ENCODE peak calls at places on chromosomes 2 and 18, in ten cellular contexts. One of them, this sample, is unnamed.

GRCh38 chr2:45651415-45652089 is at the start of gene PRKCE:
- DNase-seq in ovary: peak; percentile 83
- DNase-seq in psoas muscle: peak; percentile 85
- DNase-seq in heart right ventricle: peak; percentile 68
- DNase-seq in dorsolateral prefrontal cortex: peak; percentile 34
- DNase-seq in hepatocyte: peak; percentile 54
- DNase-seq in left ventricle myocardium inferior: peak; percentile 72
- DNase-seq in stomach: peak; percentile 61
- DNase-seq in upper lobe of left lung: peak; percentile 70
- DNase-seq in CD4-positive, alpha-beta T cell: peak; percentile 46
- DNase-seq in this sample: peak; percentile 62

GRCh38 chr18:72811047-72811446 is 56.7 kb downstream of the NETO1 start:
- DNase-seq in ovary: no peak
- DNase-seq in psoas muscle: no peak
- DNase-seq in heart right ventricle: no peak
- DNase-seq in dorsolateral prefrontal cortex: no peak
- DNase-seq in hepatocyte: no peak
- DNase-seq in left ventricle myocardium inferior: no peak
- DNase-seq in stomach: no peak
- DNase-seq in upper lobe of left lung: no peak
- DNase-seq in CD4-positive, alpha-beta T cell: no peak
- DNase-seq in this sample: no peak

GRCh38 chr2:120740765-120741513 is 5.3 kb downstream of the GLI2 start:
- DNase-seq in ovary: no peak
- DNase-seq in psoas muscle: no peak
- DNase-seq in heart right ventricle: no peak
- DNase-seq in dorsolateral prefrontal cortex: no peak
- DNase-seq in hepatocyte: peak; percentile 46
- DNase-seq in left ventricle myocardium inferior: no peak
- DNase-seq in stomach: no peak
- DNase-seq in upper lobe of left lung: peak; percentile 20
- DNase-seq in CD4-positive, alpha-beta T cell: no peak
- DNase-seq in this sample: no peak

GRCh38 chr2:224031358-224031970 is 7.6 kb downstream of the SERPINE2 start:
- DNase-seq in ovary: no peak
- DNase-seq in psoas muscle: no peak
- DNase-seq in heart right ventricle: no peak
- DNase-seq in dorsolateral prefrontal cortex: no peak
- DNase-seq in hepatocyte: no peak
- DNase-seq in left ventricle myocardium inferior: no peak
- DNase-seq in stomach: no peak
- DNase-seq in upper lobe of left lung: no peak
- DNase-seq in CD4-positive, alpha-beta T cell: no peak
- DNase-seq in this sample: no peak

GRCh38 chr2:20365249-20365817 is 14.7 kb upstream of the PUM2 start:
- DNase-seq in ovary: no peak
- DNase-seq in psoas muscle: no peak
- DNase-seq in heart right ventricle: no peak
- DNase-seq in dorsolateral prefrontal cortex: no peak
- DNase-seq in hepatocyte: no peak
- DNase-seq in left ventricle myocardium inferior: no peak
- DNase-seq in stomach: no peak
- DNase-seq in upper lobe of left lung: no peak
- DNase-seq in CD4-positive, alpha-beta T cell: no peak
- DNase-seq in this sample: peak; percentile 84

GRCh38 chr2:241900251-241901017 is 30.9 kb downstream of the RTP5 start:
- DNase-seq in ovary: peak; percentile 66
- DNase-seq in psoas muscle: no peak
- DNase-seq in heart right ventricle: peak; percentile 41
- DNase-seq in dorsolateral prefrontal cortex: no peak
- DNase-seq in hepatocyte: no peak
- DNase-seq in left ventricle myocardium inferior: no peak
- DNase-seq in stomach: peak; percentile 17
- DNase-seq in upper lobe of left lung: peak; percentile 17
- DNase-seq in CD4-positive, alpha-beta T cell: no peak
- DNase-seq in this sample: no peak

GRCh38 chr2:215958231-215958630 is 55.1 kb downstream of the MREG start:
- DNase-seq in ovary: no peak
- DNase-seq in psoas muscle: no peak
- DNase-seq in heart right ventricle: no peak
- DNase-seq in dorsolateral prefrontal cortex: no peak
- DNase-seq in hepatocyte: no peak
- DNase-seq in left ventricle myocardium inferior: no peak
- DNase-seq in stomach: no peak
- DNase-seq in upper lobe of left lung: no peak
- DNase-seq in CD4-positive, alpha-beta T cell: no peak
- DNase-seq in this sample: no peak

GRCh38 chr2:102581911-102582310 is 37.4 kb upstream of the SLC9A2 start:
- DNase-seq in ovary: no peak
- DNase-seq in psoas muscle: no peak
- DNase-seq in heart right ventricle: no peak
- DNase-seq in dorsolateral prefrontal cortex: no peak
- DNase-seq in hepatocyte: no peak
- DNase-seq in left ventricle myocardium inferior: no peak
- DNase-seq in stomach: no peak
- DNase-seq in upper lobe of left lung: no peak
- DNase-seq in CD4-positive, alpha-beta T cell: no peak
- DNase-seq in this sample: no peak

GRCh38 chr2:176677746-176678145 is 408.5 kb downstream of the MTX2 start:
- DNase-seq in ovary: no peak
- DNase-seq in psoas muscle: no peak
- DNase-seq in heart right ventricle: no peak
- DNase-seq in dorsolateral prefrontal cortex: no peak
- DNase-seq in hepatocyte: no peak
- DNase-seq in left ventricle myocardium inferior: no peak
- DNase-seq in stomach: no peak
- DNase-seq in upper lobe of left lung: no peak
- DNase-seq in CD4-positive, alpha-beta T cell: no peak
- DNase-seq in this sample: no peak

GRCh38 chr2:176678571-176678970 is 409.3 kb downstream of the MTX2 start:
- DNase-seq in ovary: no peak
- DNase-seq in psoas muscle: no peak
- DNase-seq in heart right ventricle: no peak
- DNase-seq in dorsolateral prefrontal cortex: no peak
- DNase-seq in hepatocyte: no peak
- DNase-seq in left ventricle myocardium inferior: no peak
- DNase-seq in stomach: no peak
- DNase-seq in upper lobe of left lung: no peak
- DNase-seq in CD4-positive, alpha-beta T cell: no peak
- DNase-seq in this sample: no peak

GRCh38 chr2:176680916-176681315 is 411.7 kb downstream of the MTX2 start:
- DNase-seq in ovary: no peak
- DNase-seq in psoas muscle: no peak
- DNase-seq in heart right ventricle: no peak
- DNase-seq in dorsolateral prefrontal cortex: no peak
- DNase-seq in hepatocyte: no peak
- DNase-seq in left ventricle myocardium inferior: no peak
- DNase-seq in stomach: no peak
- DNase-seq in upper lobe of left lung: no peak
- DNase-seq in CD4-positive, alpha-beta T cell: no peak
- DNase-seq in this sample: no peak

GRCh38 chr2:176681584-176682115 is 412.4 kb downstream of the MTX2 start:
- DNase-seq in ovary: no peak
- DNase-seq in psoas muscle: no peak
- DNase-seq in heart right ventricle: no peak
- DNase-seq in dorsolateral prefrontal cortex: no peak
- DNase-seq in hepatocyte: no peak
- DNase-seq in left ventricle myocardium inferior: no peak
- DNase-seq in stomach: no peak
- DNase-seq in upper lobe of left lung: no peak
- DNase-seq in CD4-positive, alpha-beta T cell: no peak
- DNase-seq in this sample: no peak

GRCh38 chr2:176679306-176679705 is 410.1 kb downstream of the MTX2 start:
- DNase-seq in ovary: no peak
- DNase-seq in psoas muscle: no peak
- DNase-seq in heart right ventricle: no peak
- DNase-seq in dorsolateral prefrontal cortex: no peak
- DNase-seq in hepatocyte: no peak
- DNase-seq in left ventricle myocardium inferior: no peak
- DNase-seq in stomach: no peak
- DNase-seq in upper lobe of left lung: no peak
- DNase-seq in CD4-positive, alpha-beta T cell: no peak
- DNase-seq in this sample: no peak
- TF ChIP-seq CTCF in ovary: no peak
- TF ChIP-seq CTCF in psoas muscle: no peak
- TF ChIP-seq CTCF in heart right ventricle: no peak
- TF ChIP-seq CTCF in dorsolateral prefrontal cortex: no peak
- TF ChIP-seq CTCF in hepatocyte: no peak
- TF ChIP-seq CTCF in left ventricle myocardium inferior: no peak
- TF ChIP-seq CTCF in stomach: no peak
- TF ChIP-seq CTCF in upper lobe of left lung: no peak
- TF ChIP-seq CTCF in CD4-positive, alpha-beta T cell: no peak
- TF ChIP-seq CTCF in this sample: no peak

GRCh38 chr2:211435331-211435730 is 878.9 kb downstream of the CPS1 start:
- DNase-seq in ovary: no peak
- DNase-seq in psoas muscle: no peak
- DNase-seq in heart right ventricle: no peak
- DNase-seq in dorsolateral prefrontal cortex: no peak
- DNase-seq in hepatocyte: no peak
- DNase-seq in left ventricle myocardium inferior: no peak
- DNase-seq in stomach: no peak
- DNase-seq in upper lobe of left lung: no peak
- DNase-seq in CD4-positive, alpha-beta T cell: no peak
- DNase-seq in this sample: no peak

GRCh38 chr2:211439011-211439410 is 882.6 kb downstream of the CPS1 start:
- DNase-seq in ovary: no peak
- DNase-seq in psoas muscle: no peak
- DNase-seq in heart right ventricle: no peak
- DNase-seq in dorsolateral prefrontal cortex: no peak
- DNase-seq in hepatocyte: no peak
- DNase-seq in left ventricle myocardium inferior: no peak
- DNase-seq in stomach: no peak
- DNase-seq in upper lobe of left lung: no peak
- DNase-seq in CD4-positive, alpha-beta T cell: no peak
- DNase-seq in this sample: no peak

GRCh38 chr2:211437396-211437795 is 881.0 kb downstream of the CPS1 start:
- DNase-seq in ovary: no peak
- DNase-seq in psoas muscle: no peak
- DNase-seq in heart right ventricle: no peak
- DNase-seq in dorsolateral prefrontal cortex: no peak
- DNase-seq in hepatocyte: no peak
- DNase-seq in left ventricle myocardium inferior: no peak
- DNase-seq in stomach: no peak
- DNase-seq in upper lobe of left lung: no peak
- DNase-seq in CD4-positive, alpha-beta T cell: no peak
- DNase-seq in this sample: no peak

GRCh38 chr2:211434773-211435172 is 878.4 kb downstream of the CPS1 start:
- DNase-seq in ovary: no peak
- DNase-seq in psoas muscle: no peak
- DNase-seq in heart right ventricle: no peak
- DNase-seq in dorsolateral prefrontal cortex: no peak
- DNase-seq in hepatocyte: no peak
- DNase-seq in left ventricle myocardium inferior: no peak
- DNase-seq in stomach: no peak
- DNase-seq in upper lobe of left lung: no peak
- DNase-seq in CD4-positive, alpha-beta T cell: no peak
- DNase-seq in this sample: no peak

DNA sequence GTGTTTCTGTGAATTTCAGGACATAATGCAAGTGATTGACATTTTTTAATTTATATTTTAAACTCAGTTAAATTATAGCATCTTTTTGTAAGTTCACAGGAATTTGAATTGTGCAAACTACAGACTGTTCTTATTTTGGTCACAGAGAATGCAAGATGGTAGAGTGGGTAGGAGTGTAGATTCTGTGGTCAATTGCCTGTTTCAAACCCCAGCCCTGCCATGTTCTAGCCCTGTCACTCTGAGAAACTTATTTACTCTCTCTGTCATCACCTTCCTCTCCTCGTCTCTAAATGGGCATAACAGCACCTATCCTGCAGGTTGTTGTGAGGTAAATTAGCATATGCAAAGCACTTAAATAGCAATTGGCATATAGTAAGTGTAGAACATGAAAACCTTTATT is 879.8 kb downstream of the CPS1 start:
- DNase-seq in ovary: no peak
- DNase-seq in psoas muscle: no peak
- DNase-seq in heart right ventricle: no peak
- DNase-seq in dorsolateral prefrontal cortex: no peak
- DNase-seq in hepatocyte: no peak
- DNase-seq in left ventricle myocardium inferior: no peak
- DNase-seq in stomach: no peak
- DNase-seq in upper lobe of left lung: no peak
- DNase-seq in CD4-positive, alpha-beta T cell: no peak
- DNase-seq in this sample: no peak
- H3K27ac ChIP-seq in ovary: no peak overlapping the region
- H3K27ac ChIP-seq in psoas muscle: no peak overlapping the region
- H3K27ac ChIP-seq in heart right ventricle: no peak overlapping the region
- H3K27ac ChIP-seq in dorsolateral prefrontal cortex: no peak overlapping the region
- H3K27ac ChIP-seq in hepatocyte: no peak overlapping the region
- H3K27ac ChIP-seq in left ventricle myocardium inferior: no peak overlapping the region
- H3K27ac ChIP-seq in stomach: no peak overlapping the region
- H3K27ac ChIP-seq in upper lobe of left lung: no peak overlapping the region
- H3K27ac ChIP-seq in CD4-positive, alpha-beta T cell: no peak overlapping the region
- H3K27ac ChIP-seq in this sample: no peak overlapping the region

DNA sequence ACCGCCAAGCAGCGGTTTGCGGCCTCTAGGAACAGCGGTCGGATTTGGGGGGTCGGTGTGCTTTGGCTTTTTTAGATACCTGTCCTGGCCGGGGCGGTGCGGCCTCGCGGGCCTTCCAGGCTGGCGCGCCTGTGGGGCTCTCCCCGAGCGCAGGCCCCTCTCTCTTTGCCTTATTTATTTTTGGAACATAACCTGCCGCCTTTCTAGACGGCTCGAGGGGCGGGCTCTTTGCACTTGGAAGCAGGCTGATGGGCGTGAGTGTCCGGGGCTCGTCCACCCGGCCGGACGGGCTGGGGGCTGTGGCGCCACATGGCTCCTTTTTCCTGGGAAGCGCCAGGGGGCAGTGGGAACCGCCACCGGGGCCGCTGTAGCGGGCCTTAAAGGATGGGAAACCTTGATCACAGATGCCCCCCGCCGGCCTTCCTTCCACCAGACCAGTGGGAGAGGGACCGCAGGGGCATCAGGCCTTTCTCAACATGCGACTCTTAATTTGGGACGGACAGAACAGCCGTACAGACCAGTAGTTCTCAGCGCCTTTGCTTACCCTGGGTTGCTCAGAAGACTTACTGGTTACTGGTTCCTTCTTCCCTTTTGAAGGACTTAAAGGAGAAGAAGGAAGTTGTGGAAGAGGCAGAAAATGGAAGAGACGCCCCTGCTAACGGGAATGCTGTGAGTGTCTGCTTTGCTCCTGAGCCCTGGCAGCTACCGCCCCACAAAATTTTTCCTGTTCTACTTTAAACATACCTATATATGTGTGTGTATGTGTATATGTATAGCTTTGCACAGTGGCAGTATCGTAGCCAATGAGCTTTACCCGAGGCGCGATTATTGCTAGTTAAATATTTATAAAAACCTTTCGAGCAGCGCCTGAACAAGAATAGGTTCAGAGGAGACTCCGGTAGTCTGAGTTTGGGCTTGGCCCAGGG is 2.7 kb downstream of the PTMA start:
- DNase-seq in ovary: peak; percentile 63
- DNase-seq in psoas muscle: peak; percentile 71
- DNase-seq in heart right ventricle: peak; percentile 41
- DNase-seq in dorsolateral prefrontal cortex: no peak
- DNase-seq in hepatocyte: peak; percentile 55
- DNase-seq in left ventricle myocardium inferior: peak; percentile 44
- DNase-seq in stomach: peak; percentile 27
- DNase-seq in upper lobe of left lung: peak; percentile 39
- DNase-seq in CD4-positive, alpha-beta T cell: no peak
- DNase-seq in this sample: no peak
- TF ChIP-seq CTCF in ovary: no peak
- TF ChIP-seq CTCF in psoas muscle: peak; percentile 3
- TF ChIP-seq CTCF in heart right ventricle: no peak
- TF ChIP-seq CTCF in dorsolateral prefrontal cortex: no peak
- TF ChIP-seq CTCF in hepatocyte: peak; percentile 24
- TF ChIP-seq CTCF in left ventricle myocardium inferior: no peak
- TF ChIP-seq CTCF in stomach: no peak
- TF ChIP-seq CTCF in upper lobe of left lung: no peak
- TF ChIP-seq CTCF in CD4-positive, alpha-beta T cell: no peak
- TF ChIP-seq CTCF in this sample: no peak

DNA sequence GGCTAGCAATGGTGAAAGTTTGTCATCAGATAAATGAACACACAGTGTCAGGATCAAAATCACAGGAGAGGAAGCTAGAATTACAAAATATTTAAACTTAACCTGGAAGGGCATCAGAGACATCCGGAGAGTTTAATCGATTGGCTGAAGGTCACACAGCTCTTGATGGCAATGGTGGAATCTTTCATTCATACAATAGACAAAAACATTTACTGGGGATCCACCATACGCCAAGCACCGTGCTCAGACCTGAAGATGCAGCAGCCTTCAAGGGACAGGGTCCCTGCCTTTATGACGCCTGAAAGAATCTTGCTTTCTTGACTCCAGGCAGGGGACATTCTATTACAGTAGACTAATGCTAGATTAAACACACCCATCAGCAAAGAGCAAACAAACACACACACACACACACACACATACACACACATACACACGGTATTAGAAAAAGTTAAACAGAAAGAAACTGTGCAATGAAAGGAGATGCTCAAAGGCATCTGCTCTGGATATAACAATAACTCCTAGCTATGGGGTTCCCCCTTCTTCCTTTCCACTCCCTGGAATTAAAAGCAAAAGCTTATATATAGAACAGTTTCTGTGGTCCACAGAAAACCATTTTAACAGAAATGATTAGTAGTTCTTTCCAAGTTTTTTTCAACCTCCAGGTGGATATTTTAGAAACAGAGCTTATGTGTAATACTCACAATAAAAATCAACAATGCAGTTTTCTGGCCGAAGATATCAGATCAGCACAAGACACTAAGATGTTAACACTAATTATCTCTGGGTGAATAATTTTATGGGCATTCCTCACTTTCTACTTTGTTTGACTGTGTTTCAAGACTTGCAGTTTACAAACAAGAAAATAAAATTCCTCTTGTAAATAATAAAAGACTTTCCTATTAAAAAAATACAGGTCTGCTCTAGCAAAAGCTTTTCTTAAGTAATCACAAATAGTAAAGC is 151.7 kb downstream of the ANKRD44 start:
- DNase-seq in ovary: no peak
- DNase-seq in psoas muscle: no peak
- DNase-seq in heart right ventricle: no peak
- DNase-seq in dorsolateral prefrontal cortex: no peak
- DNase-seq in hepatocyte: no peak
- DNase-seq in left ventricle myocardium inferior: no peak
- DNase-seq in stomach: no peak
- DNase-seq in upper lobe of left lung: no peak
- DNase-seq in CD4-positive, alpha-beta T cell: no peak
- DNase-seq in this sample: no peak
- H3K27ac ChIP-seq in ovary: no peak overlapping the region
- H3K27ac ChIP-seq in psoas muscle: no peak overlapping the region
- H3K27ac ChIP-seq in heart right ventricle: no peak overlapping the region
- H3K27ac ChIP-seq in dorsolateral prefrontal cortex: peak overlapping the region; percentile 56
- H3K27ac ChIP-seq in hepatocyte: no peak overlapping the region
- H3K27ac ChIP-seq in left ventricle myocardium inferior: no peak overlapping the region
- H3K27ac ChIP-seq in stomach: peak overlapping the region; percentile 62
- H3K27ac ChIP-seq in upper lobe of left lung: peak overlapping the region; percentile 40
- H3K27ac ChIP-seq in CD4-positive, alpha-beta T cell: peak overlapping the region; percentile 42
- H3K27ac ChIP-seq in this sample: no peak overlapping the region